ENCODE peak calls at places on chromosomes 12 and 14, in nine cellular contexts. J is H9; Y is HCT116; V is thoracic aorta; Z is Calu3; R is CD4-positive, alpha-beta T cell; H is fibroblast of lung; T is HepG2; W is heart left ventricle. Q is an unnamed sample.

GRCh38 chr12:47105914-47106674 is 26.3 kb upstream of the AMIGO2 start:
- DNase-seq in V (no peak), J (no peak), T (no peak), W (no peak), H (no peak), R (no peak), Z (no peak), Y (no peak), Q (no peak)

GRCh38 chr12:64236549-64236948 is 14.5 kb upstream of the KICS2 start:
- DNase-seq in H (peak; percentile 24), Z (no peak), R (no peak), Y (peak; percentile 10), W (no peak), J (no peak), T (no peak), V (no peak), Q (no peak)

GRCh38 chr14:81331229-81332026 is 68.7 kb downstream of the STON2 start:
- DNase-seq in H (no peak), W (no peak), Y (no peak), Z (no peak), T (no peak), V (no peak), R (no peak), J (no peak), Q (no peak)

GRCh38 chr12:121115530-121115929 is 17.1 kb upstream of the P2RX7 start:
- DNase-seq in J (no peak), V (no peak), H (no peak), Y (no peak), R (no peak), Z (no peak), T (no peak), W (no peak), Q (no peak)

GRCh38 chr14:79576434-79576833 is 634.9 kb downstream of the DIO2 start:
- DNase-seq in H (peak; percentile 79), R (no peak), T (no peak), Y (no peak), J (no peak), Z (no peak), V (no peak), W (no peak), Q (no peak)

GRCh38 chr12:52518574-52519469 is 1.4 kb downstream of the KRT5 start:
- DNase-seq in Z (no peak), V (no peak), Y (no peak), T (no peak), R (no peak), H (no peak), J (no peak), W (no peak), Q (no peak)

GRCh38 chr14:88983755-88984154 is 159.3 kb downstream of the TTC8 start:
- DNase-seq in J (no peak), W (no peak), Y (no peak), Z (no peak), T (no peak), V (no peak), H (peak; percentile 97), R (no peak), Q (peak; percentile 79)

GRCh38 chr12:31362759-31363415 is 36.9 kb upstream of the SINHCAF start:
- DNase-seq in Y (no peak), T (peak; percentile 35), R (no peak), J (peak; percentile 73), V (no peak), W (no peak), Z (peak; percentile 40), H (no peak), Q (no peak)

GRCh38 chr14:89544636-89545301 is 127.7 kb upstream of the FOXN3 start:
- DNase-seq in T (peak; percentile 83), V (no peak), R (no peak), Z (no peak), J (no peak), H (peak; percentile 33), W (no peak), Y (no peak), Q (no peak)

GRCh38 chr14:38828183-38828877 is 274.7 kb downstream of the SEC23A start:
- DNase-seq in V (no peak), W (no peak), Z (no peak), T (no peak), J (no peak), Y (no peak), R (no peak), H (no peak), Q (no peak)

GRCh38 chr12:112906712-112907414 is at the start of gene OAS1:
- DNase-seq in Z (peak; percentile 67), R (peak; percentile 32), H (peak; percentile 14), V (no peak), Y (no peak), J (no peak), T (peak; percentile 72), W (peak; percentile 38), Q (peak; percentile 48)

GRCh38 chr14:39268393-39268792 is 34.7 kb downstream of the MIA2 start:
- DNase-seq in V (no peak), J (no peak), W (no peak), Z (no peak), R (no peak), T (peak; percentile 43), Y (no peak), H (peak; percentile 57), Q (no peak)

GRCh38 chr14:38125484-38125912 is 82.2 kb upstream of the SSTR1 start:
- DNase-seq in W (no peak), T (no peak), Y (no peak), H (no peak), V (no peak), J (no peak), Z (no peak), R (no peak), Q (peak; percentile 83)

GRCh38 chr12:124664395-124665111 is 97.1 kb upstream of the NCOR2 start:
- DNase-seq in Y (no peak), T (no peak), H (peak; percentile 44), R (no peak), J (no peak), Z (no peak), V (no peak), W (no peak), Q (no peak)

GRCh38 chr14:67517083-67517482 is 16.0 kb upstream of the PLEKHH1 start:
- DNase-seq in J (peak; percentile 55), H (peak; percentile 42), T (no peak), Y (no peak), R (no peak), V (no peak), W (no peak), Z (no peak), Q (peak; percentile 42)

GRCh38 chr14:78836777-78837176 is 666.6 kb downstream of the NRXN3 start:
- DNase-seq in Z (peak; percentile 78), H (peak; percentile 65), T (peak; percentile 37), W (no peak), J (peak; percentile 85), Y (peak; percentile 36), R (no peak), V (no peak), Q (peak; percentile 57)

GRCh38 chr12:120134307-120134980 is 17.9 kb upstream of the RAB35 start:
- DNase-seq in T (no peak), Y (no peak), J (no peak), W (no peak), R (no peak), Z (no peak), H (no peak), V (no peak), Q (no peak)

GRCh38 chr12:5088586-5089264 is 45.0 kb downstream of the KCNA5 start:
- DNase-seq in R (no peak), T (no peak), W (peak; percentile 44), H (peak; percentile 78), J (no peak), Z (peak; percentile 12), Y (no peak), V (no peak), Q (peak; percentile 21)

GRCh38 chr12:124273630-124274029 is 21.3 kb upstream of the RFLNA start:
- DNase-seq in Y (peak; percentile 79), T (peak; percentile 90), R (no peak), J (peak; percentile 89), Z (peak; percentile 34), H (peak; percentile 39), W (no peak), V (no peak), Q (peak; percentile 76)

DNA sequence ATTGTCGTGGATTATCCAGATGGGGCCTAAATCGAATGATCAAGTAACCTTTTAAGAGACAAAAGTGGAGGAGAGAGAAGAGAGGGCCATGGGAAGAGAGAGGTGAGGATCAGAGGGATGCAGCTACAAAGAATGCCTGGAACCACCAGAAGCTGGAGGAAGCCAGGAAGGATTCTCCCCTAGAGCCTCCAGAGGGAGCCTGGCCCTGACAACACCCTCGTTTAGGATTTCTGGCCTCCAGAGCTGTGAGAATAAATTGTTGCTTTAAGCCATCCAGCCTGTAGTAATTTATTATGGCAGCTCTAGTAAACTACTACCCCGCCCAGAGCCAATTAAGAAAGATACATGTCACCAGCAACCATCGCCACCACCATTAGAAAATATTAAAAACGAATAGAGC is 46.2 kb upstream of the GSC start:
- DNase-seq in W (no peak), V (no peak), Y (no peak), R (no peak), J (peak; percentile 37), Z (no peak), H (no peak), T (no peak), Q (no peak)
- TF ChIP-seq CTCF in W (no peak), V (no peak), Y (peak; percentile 6), R (no peak), J (peak; percentile 51), Z (no peak), H (no peak), T (peak; percentile 14), Q (peak; percentile 27)

DNA sequence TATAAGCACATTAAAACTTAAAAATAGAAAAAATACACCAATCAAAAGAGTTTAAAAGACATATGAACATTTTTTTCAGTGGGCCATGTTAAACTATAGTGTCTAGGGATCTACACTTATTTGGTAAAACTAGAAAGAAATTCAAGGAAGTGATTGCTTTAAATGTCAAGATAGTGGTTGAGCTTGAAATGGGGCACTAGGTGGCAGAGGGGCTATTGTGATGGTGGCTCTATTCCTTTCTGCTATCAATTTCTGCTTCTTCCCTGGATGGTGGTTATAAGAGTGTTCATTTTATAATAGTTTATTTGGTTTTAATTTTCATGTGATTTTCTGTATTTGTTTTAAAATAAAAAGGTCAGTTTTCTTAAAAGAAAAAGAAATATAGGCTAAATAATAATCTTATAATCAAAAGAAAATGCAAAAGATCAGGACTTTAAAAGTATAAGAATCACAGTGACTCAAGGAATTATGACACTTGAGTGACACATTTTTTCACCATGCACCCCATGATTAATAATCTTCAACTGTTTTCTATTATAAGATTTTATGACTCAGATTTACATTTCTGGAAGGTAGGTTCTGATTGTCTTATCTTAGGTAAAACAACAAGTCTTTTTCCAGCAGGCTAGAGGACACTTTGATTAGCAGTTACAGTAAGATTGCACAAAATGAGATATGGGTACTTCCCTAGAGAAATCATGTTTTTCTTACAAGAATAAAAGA is 137.5 kb downstream of the FSCB start:
- DNase-seq in H (no peak), Z (no peak), J (no peak), T (no peak), Y (no peak), V (no peak), R (no peak), W (no peak), Q (no peak)
- TF ChIP-seq CTCF in H (no peak), Z (no peak), J (peak; percentile 44), T (peak; percentile 41), Y (no peak), V (no peak), R (no peak), W (no peak), Q (no peak)

GRCh38 chr14:93619176-93619793 is 169.0 kb downstream of the PRIMA1 start:
- DNase-seq in Z (peak; percentile 43), Y (peak; percentile 48), V (no peak), J (no peak), T (peak; percentile 47), R (no peak), W (no peak), H (peak; percentile 34), Q (peak; percentile 66)
- TF ChIP-seq CTCF in Z (peak; percentile 40), Y (peak; percentile 67), V (peak; percentile 7), J (peak; percentile 74), T (peak; percentile 75), R (peak; percentile 39), W (peak; percentile 44), H (peak; percentile 60), Q (peak; percentile 88)

GRCh38 chr14:59422069-59422881 is 42.9 kb downstream of the GPR135 start:
- DNase-seq in R (no peak), J (no peak), T (no peak), Y (no peak), W (no peak), Z (no peak), V (no peak), H (no peak), Q (no peak)
- TF ChIP-seq CTCF in R (no peak), J (peak; percentile 51), T (peak; percentile 48), Y (peak; percentile 37), W (no peak), Z (no peak), V (no peak), H (no peak), Q (peak; percentile 44)

Q was measured in BE2C.